ENCODE peak calls at places on chromosome 15, in four cellular contexts. One of them, this sample, is unnamed. For H3K4me1, the result is how much of the 10 kb centered on the place peaks cover.

GRCh38 chr15:62591842-62592838 is 427.1 kb upstream of the C2CD4B start:
- DNase-seq in ascending aorta: no peak
- DNase-seq in keratinocyte: no peak
- DNase-seq in SK-N-SH: no peak
- DNase-seq in this sample: no peak

GRCh38 chr15:40040293-40040635 is 1.3 kb upstream of the SRP14 start:
- DNase-seq in ascending aorta: peak
- DNase-seq in keratinocyte: no peak
- DNase-seq in SK-N-SH: no peak
- DNase-seq in this sample: no peak

GRCh38 chr15:90036806-90037509 is 35.8 kb downstream of the ZNF710 start:
- DNase-seq in ascending aorta: peak
- DNase-seq in keratinocyte: no peak
- DNase-seq in SK-N-SH: no peak
- DNase-seq in this sample: no peak

GRCh38 chr15:63038926-63039673 is 3.4 kb upstream of the TPM1 start:
- DNase-seq in ascending aorta: no peak
- DNase-seq in keratinocyte: no peak
- DNase-seq in SK-N-SH: no peak
- DNase-seq in this sample: no peak

GRCh38 chr15:65085990-65086679 is 9.6 kb downstream of the KBTBD13 start:
- DNase-seq in ascending aorta: no peak
- DNase-seq in keratinocyte: no peak
- DNase-seq in SK-N-SH: peak
- DNase-seq in this sample: no peak

GRCh38 chr15:100114100-100114499 is 227.7 kb downstream of the ADAMTS17 start:
- DNase-seq in ascending aorta: peak
- DNase-seq in keratinocyte: no peak
- DNase-seq in SK-N-SH: no peak
- DNase-seq in this sample: peak

GRCh38 chr15:80801891-80802680 is 22.9 kb downstream of the CEMIP start:
- DNase-seq in ascending aorta: no peak
- DNase-seq in keratinocyte: no peak
- DNase-seq in SK-N-SH: no peak
- DNase-seq in this sample: no peak

GRCh38 chr15:85676332-85676731 is 118.4 kb downstream of the KLHL25 start:
- DNase-seq in ascending aorta: no peak
- DNase-seq in keratinocyte: no peak
- DNase-seq in SK-N-SH: no peak
- DNase-seq in this sample: no peak

GRCh38 chr15:33654859-33655258 is 313.4 kb upstream of the CHRM5 start:
- DNase-seq in ascending aorta: no peak
- DNase-seq in keratinocyte: no peak
- DNase-seq in SK-N-SH: no peak
- DNase-seq in this sample: no peak

DNA sequence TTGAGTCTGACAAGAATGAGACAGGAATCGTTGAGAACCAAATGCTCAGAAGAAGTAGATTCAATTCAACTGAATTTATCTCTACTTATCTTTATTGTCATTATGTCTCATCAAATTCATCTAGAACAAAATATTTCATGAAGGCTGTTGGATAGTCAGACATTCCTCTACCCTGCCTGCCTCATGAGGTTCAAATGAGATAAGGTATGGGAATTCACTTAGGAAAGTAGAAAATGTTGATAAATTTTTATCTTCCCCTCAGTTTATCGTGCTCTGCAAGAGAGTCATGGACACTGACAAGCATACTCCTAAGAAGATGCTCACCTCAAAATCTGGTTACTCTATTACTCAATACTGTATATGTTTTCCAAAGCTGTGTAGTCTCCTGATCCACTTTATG is 149.7 kb upstream of the CDIN1 start:
- DNase-seq in ascending aorta: no peak
- DNase-seq in keratinocyte: no peak
- DNase-seq in SK-N-SH: no peak
- DNase-seq in this sample: no peak
- H3K27ac ChIP-seq in ascending aorta: no peak
- H3K27ac ChIP-seq in keratinocyte: no peak
- H3K27ac ChIP-seq in SK-N-SH: peak
- H3K27ac ChIP-seq in this sample: no peak

GRCh38 chr15:68192804-68193521 is 12.2 kb downstream of the CALML4 start:
- DNase-seq in ascending aorta: no peak
- DNase-seq in keratinocyte: no peak
- DNase-seq in SK-N-SH: no peak
- DNase-seq in this sample: no peak

GRCh38 chr15:68195336-68196112 is 9.6 kb downstream of the CALML4 start:
- DNase-seq in ascending aorta: no peak
- DNase-seq in keratinocyte: no peak
- DNase-seq in SK-N-SH: peak
- DNase-seq in this sample: no peak

GRCh38 chr15:68190048-68190447 is 15.1 kb downstream of the CALML4 start:
- DNase-seq in ascending aorta: no peak
- DNase-seq in keratinocyte: no peak
- DNase-seq in SK-N-SH: no peak
- DNase-seq in this sample: no peak

GRCh38 chr15:68191555-68191954 is 13.6 kb downstream of the CALML4 start:
- DNase-seq in ascending aorta: no peak
- DNase-seq in keratinocyte: no peak
- DNase-seq in SK-N-SH: no peak
- DNase-seq in this sample: no peak

DNA sequence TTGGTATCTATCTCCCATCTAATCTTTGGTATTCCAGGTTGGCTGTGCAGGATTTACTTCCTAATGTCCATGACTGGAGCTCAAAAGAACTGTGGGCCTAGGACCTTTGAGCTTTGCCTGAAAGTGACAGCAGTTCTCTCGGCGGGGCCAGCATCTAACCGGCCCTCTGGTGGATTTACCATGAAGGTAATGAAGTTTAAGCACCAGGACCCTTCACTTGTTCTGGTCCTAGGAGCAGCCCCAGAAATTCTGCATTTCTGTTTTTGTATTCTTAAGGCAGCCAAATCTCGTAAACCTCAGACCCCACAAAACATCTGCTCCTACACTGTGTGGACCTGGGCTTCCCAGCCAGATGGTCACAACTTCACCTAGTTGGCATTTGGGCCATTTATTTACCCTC is 13.0 kb downstream of the CALML4 start:
- DNase-seq in ascending aorta: no peak
- DNase-seq in keratinocyte: no peak
- DNase-seq in SK-N-SH: no peak
- DNase-seq in this sample: no peak
- H3K4me1 ChIP-seq in ascending aorta: under half
- H3K4me1 ChIP-seq in keratinocyte: under half
- H3K4me1 ChIP-seq in SK-N-SH: under half
- H3K4me1 ChIP-seq in this sample: under half

DNA sequence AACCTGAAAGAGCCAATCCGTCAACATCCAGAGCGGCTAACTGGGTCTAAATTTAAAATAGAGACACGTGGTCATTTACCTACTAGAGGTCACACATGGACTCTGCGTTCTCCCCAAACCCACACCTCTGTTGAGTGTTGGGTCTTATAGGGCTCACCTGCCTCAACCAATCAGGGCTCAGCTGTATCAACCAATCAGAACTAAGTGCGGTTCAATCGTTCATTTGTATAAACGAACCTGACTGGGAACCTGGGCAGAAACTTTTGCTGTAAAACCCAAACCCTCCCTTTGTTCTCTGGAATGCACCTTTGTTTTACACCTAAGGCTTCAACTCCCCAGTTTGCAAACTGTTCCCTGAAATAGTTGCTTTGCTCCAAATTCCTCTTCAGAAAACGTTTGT is 8.9 kb downstream of the DNAAF4 start:
- DNase-seq in ascending aorta: no peak
- DNase-seq in keratinocyte: no peak
- DNase-seq in SK-N-SH: no peak
- DNase-seq in this sample: no peak
- H3K4me3 ChIP-seq in ascending aorta: no peak
- H3K4me3 ChIP-seq in keratinocyte: no peak
- H3K4me3 ChIP-seq in SK-N-SH: no peak
- H3K4me3 ChIP-seq in this sample: no peak

DNA sequence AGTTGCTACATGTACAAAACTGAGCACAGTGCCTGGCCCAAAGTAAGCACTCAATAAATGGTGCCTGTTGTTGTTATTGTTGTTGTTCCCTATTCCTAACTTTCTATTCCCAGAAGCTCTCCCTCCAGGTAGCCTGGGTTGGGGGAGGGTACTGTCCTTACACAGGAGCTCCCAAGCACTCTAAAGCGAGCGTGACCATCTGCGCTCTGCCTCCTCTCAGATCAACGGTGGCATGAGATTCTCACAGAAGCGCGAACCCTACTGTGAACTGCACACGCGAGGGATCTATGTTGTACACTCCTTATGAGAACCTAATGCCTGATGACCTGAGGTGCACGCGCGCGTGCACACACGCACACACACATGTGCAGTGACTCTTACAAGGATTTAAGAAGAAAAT is 33.9 kb downstream of the ANXA2 start:
- DNase-seq in ascending aorta: no peak
- DNase-seq in keratinocyte: no peak
- DNase-seq in SK-N-SH: no peak
- DNase-seq in this sample: no peak
- H3K27ac ChIP-seq in ascending aorta: peak
- H3K27ac ChIP-seq in keratinocyte: peak
- H3K27ac ChIP-seq in SK-N-SH: peak
- H3K27ac ChIP-seq in this sample: no peak

GRCh38 chr15:96158938-96159337 is 171.6 kb upstream of the NR2F2 start:
- DNase-seq in ascending aorta: no peak
- DNase-seq in keratinocyte: no peak
- DNase-seq in SK-N-SH: no peak
- DNase-seq in this sample: no peak
- H3K4me1 ChIP-seq in ascending aorta: under half
- H3K4me1 ChIP-seq in keratinocyte: under half
- H3K4me1 ChIP-seq in SK-N-SH: under half
- H3K4me1 ChIP-seq in this sample: under half